ENCODE peak calls at places on chromosome 6, in five cellular contexts. G, O, Q, N and F are unnamed samples.

GRCh38 chr6:17417817-17418216 is 24.4 kb downstream of the CAP2 start:
- DNase-seq in G (no peak), O (no peak), Q (peak), N (no peak), F (no peak)

GRCh38 chr6:70221715-70222236 is 81.1 kb downstream of the COL9A1 start:
- DNase-seq in G (no peak), O (no peak), Q (no peak), N (no peak), F (no peak)

GRCh38 chr6:144343736-144344428 is 58.7 kb downstream of the UTRN start:
- DNase-seq in G (no peak), O (no peak), Q (no peak), N (peak), F (peak)

GRCh38 chr6:22146581-22147468 is 150.0 kb downstream of the PRL start:
- DNase-seq in G (peak), O (no peak), Q (no peak), N (no peak), F (no peak)

GRCh38 chr6:163132050-163132750 is 282.3 kb upstream of the QKI start:
- DNase-seq in G (no peak), O (no peak), Q (no peak), N (no peak), F (no peak)

GRCh38 chr6:7878401-7878964 is 32.1 kb downstream of the TXNDC5 start:
- DNase-seq in G (no peak), O (no peak), Q (no peak), N (no peak), F (no peak)

GRCh38 chr6:87759491-87760010 is 57.5 kb upstream of the AKIRIN2 start:
- DNase-seq in G (no peak), O (no peak), Q (no peak), N (peak), F (no peak)

GRCh38 chr6:8080338-8081151 is 16.4 kb upstream of the BLOC1S5 start:
- DNase-seq in G (no peak), O (no peak), Q (no peak), N (peak), F (peak)

GRCh38 chr6:122248001-122248669 is 151.3 kb upstream of the HSF2 start:
- DNase-seq in G (no peak), O (no peak), Q (no peak), N (no peak), F (no peak)

GRCh38 chr6:144286503-144287393 is 1.6 kb downstream of the UTRN start:
- DNase-seq in G (peak), O (no peak), Q (peak), N (peak), F (peak)

GRCh38 chr6:43834528-43835145 is 64.6 kb downstream of the VEGFA start:
- DNase-seq in G (no peak), O (no peak), Q (no peak), N (no peak), F (no peak)

GRCh38 chr6:43428874-43429273 is 1.5 kb downstream of the ABCC10 start:
- DNase-seq in G (no peak), O (no peak), Q (no peak), N (no peak), F (peak)

GRCh38 chr6:19399406-19399805 is 437.8 kb upstream of the ID4 start:
- DNase-seq in G (no peak), O (no peak), Q (no peak), N (no peak), F (no peak)

GRCh38 chr6:70353343-70353913 is 50.5 kb upstream of the COL9A1 start:
- DNase-seq in G (no peak), O (no peak), Q (no peak), N (no peak), F (no peak)

GRCh38 chr6:104943781-104944180 is 13.1 kb upstream of the LIN28B start:
- DNase-seq in G (no peak), O (no peak), Q (no peak), N (no peak), F (peak)

GRCh38 chr6:155958550-155958949 is 502.9 kb upstream of the NOX3 start:
- DNase-seq in G (no peak), O (no peak), Q (no peak), N (no peak), F (no peak)

GRCh38 chr6:25670793-25671513 is 18.9 kb downstream of the SCGN start:
- DNase-seq in G (no peak), O (no peak), Q (peak), N (no peak), F (no peak)

GRCh38 chr6:109449789-109450673 is 5.5 kb downstream of the MICAL1 start:
- DNase-seq in G (no peak), O (no peak), Q (no peak), N (no peak), F (no peak)

GRCh38 chr6:42831237-42831636 is 48.2 kb upstream of the RPL7L1 start:
- DNase-seq in G (no peak), O (no peak), Q (no peak), N (no peak), F (no peak)

GRCh38 chr6:7726416-7727149 is 684 bp downstream of the BMP6 start:
- DNase-seq in G (peak), O (no peak), Q (no peak), N (no peak), F (peak)

GRCh38 chr6:108576724-108577123 is 16.0 kb downstream of the FOXO3 start:
- DNase-seq in G (no peak), O (no peak), Q (no peak), N (peak), F (peak)

GRCh38 chr6:73679009-73679408 is 17.0 kb upstream of the CD109 start:
- DNase-seq in G (no peak), O (no peak), Q (no peak), N (no peak), F (no peak)